ENCODE peak calls at places on chromosomes 6 and 20, in six cellular contexts. L is natural killer cell treated with Interleukin-12 subunit alpha and Interleukin-12 subunit beta and Interleukin-15 and Interleukin-18, amount 100 ng/mL, for 72 hours; X is NCI-H1417; A is GM13976; U is AG08396; E is CD8-positive, alpha-beta memory T cell. H is an unnamed sample.

GRCh38 chr20:63273635-63274380 is 1.2 kb downstream of the ARFGAP1 start:
- DNase-seq in L (no peak), U (peak; percentile 83), X (no peak), E (no peak), A (no peak), H (no peak)

GRCh38 chr6:107636486-107636885 is 146.6 kb downstream of the SOBP start:
- DNase-seq in U (no peak), A (no peak), E (no peak), L (no peak), X (no peak), H (no peak)

GRCh38 chr6:34340906-34341480 is 51.5 kb downstream of the NUDT3 start:
- DNase-seq in E (no peak), A (no peak), X (no peak), L (no peak), U (no peak), H (no peak)

GRCh38 chr6:47405273-47405672 is 72.3 kb upstream of the CD2AP start:
- DNase-seq in U (no peak), X (no peak), E (no peak), A (no peak), L (no peak), H (no peak)

GRCh38 chr6:169745405-169745804 is 6.0 kb downstream of the DYNLT2 start:
- DNase-seq in L (no peak), X (no peak), A (no peak), U (no peak), E (no peak), H (no peak)

GRCh38 chr20:17281478-17281877 is 54.6 kb downstream of the PCSK2 start:
- DNase-seq in L (no peak), A (peak; percentile 7), E (no peak), U (no peak), X (peak; percentile 19), H (peak; percentile 52)

GRCh38 chr6:106089981-106090380 is 3.8 kb downstream of the PRDM1 start:
- DNase-seq in A (no peak), X (no peak), E (no peak), U (no peak), L (no peak), H (no peak)

GRCh38 chr6:20211037-20211940 is 980 bp downstream of the MBOAT1 start:
- DNase-seq in X (no peak), A (no peak), U (no peak), E (no peak), L (no peak), H (no peak)

GRCh38 chr6:158057213-158057987 is 75.7 kb downstream of the SYNJ2 start:
- DNase-seq in L (peak; percentile 52), U (peak; percentile 77), X (no peak), A (peak; percentile 58), E (no peak), H (no peak)

GRCh38 chr20:24485981-24486380 is 16.6 kb downstream of the SYNDIG1 start:
- DNase-seq in A (no peak), E (no peak), U (no peak), L (no peak), X (no peak), H (no peak)

GRCh38 chr20:32203556-32204484 is 3.7 kb downstream of the PLAGL2 start:
- DNase-seq in L (no peak), U (no peak), E (no peak), X (no peak), A (peak; percentile 45), H (no peak)

GRCh38 chr6:41939848-41940758 is 1.5 kb downstream of the CCND3 start:
- DNase-seq in X (no peak), E (no peak), L (peak; percentile 75), A (no peak), U (peak; percentile 32), H (no peak)

GRCh38 chr6:155024628-155025027 is 29.5 kb downstream of the TIAM2 start:
- DNase-seq in L (no peak), A (no peak), X (no peak), E (no peak), U (no peak), H (no peak)

GRCh38 chr6:108114861-108115597 is 40.5 kb upstream of the OSTM1 start:
- DNase-seq in A (peak; percentile 45), X (no peak), L (no peak), E (no peak), U (peak; percentile 65), H (peak; percentile 62)

GRCh38 chr6:44268095-44268628 is 2.1 kb upstream of the TMEM151B start:
- DNase-seq in X (peak; percentile 76), A (peak; percentile 70), E (peak; percentile 68), U (peak; percentile 71), L (no peak), H (peak; percentile 73)

GRCh38 chr6:143674466-143675114 is 3.2 kb upstream of the PHACTR2 start:
- DNase-seq in X (no peak), L (no peak), E (no peak), U (no peak), A (no peak), H (no peak)

GRCh38 chr6:129345890-129346289 is 364.1 kb downstream of the ARHGAP18 start:
- DNase-seq in E (no peak), A (no peak), L (no peak), X (no peak), U (peak; percentile 15), H (no peak)

GRCh38 chr6:2791124-2792050 is 26.2 kb downstream of the WRNIP1 start:
- DNase-seq in U (peak; percentile 87), X (peak; percentile 41), A (peak; percentile 74), L (peak; percentile 72), E (peak; percentile 40), H (peak; percentile 66)

GRCh38 chr20:25191689-25192088 is 3.8 kb upstream of the ENTPD6 start:
- DNase-seq in A (no peak), X (no peak), E (no peak), L (no peak), U (no peak), H (no peak)